ENCODE peak calls at places on chromosomes 2 and 18, in four cellular contexts. K is thyroid gland, F is natural killer cell, J is lung. A is an unnamed sample.

GRCh38 chr2:61368687-61369665 is 101.9 kb downstream of the USP34 start:
- DNase-seq in J (no peak), K (no peak), F (no peak), A (no peak)

GRCh38 chr2:24515841-24516240 is 24.8 kb downstream of the NCOA1 start:
- DNase-seq in J (no peak), F (no peak), K (no peak), A (no peak)

GRCh38 chr2:88818381-88818780 is 126.9 kb downstream of the RPIA start:
- DNase-seq in K (no peak), F (no peak), J (no peak), A (no peak)

GRCh38 chr2:37648316-37649011 is 23.0 kb downstream of the CDC42EP3 start:
- DNase-seq in F (peak), J (peak), K (peak), A (no peak)

GRCh38 chr2:174492963-174493431 is 6.2 kb upstream of the GPR155 start:
- DNase-seq in J (no peak), K (no peak), F (peak), A (no peak)

GRCh38 chr2:134413430-134413829 is 159.6 kb downstream of the MGAT5 start:
- DNase-seq in J (no peak), F (no peak), K (no peak), A (no peak)

GRCh38 chr2:402206-402605 is 114.3 kb upstream of the ALKAL2 start:
- DNase-seq in F (no peak), J (no peak), K (no peak), A (no peak)

GRCh38 chr2:25309402-25309801 is 32.3 kb downstream of the DNMT3A start:
- DNase-seq in J (no peak), F (peak), K (no peak), A (peak)

GRCh38 chr2:113098061-113098460 is 29.3 kb upstream of the IL1RN start:
- DNase-seq in K (no peak), J (no peak), F (no peak), A (no peak)

GRCh38 chr2:45412754-45413379 is 198.2 kb downstream of the SRBD1 start:
- DNase-seq in F (no peak), K (no peak), J (no peak), A (no peak)

GRCh38 chr2:44741507-44741906 is 200.0 kb upstream of the SIX3 start:
- DNase-seq in F (no peak), K (no peak), J (no peak), A (no peak)

GRCh38 chr18:23776306-23776705 is 87.1 kb downstream of the LAMA3 start:
- DNase-seq in F (no peak), K (no peak), J (no peak), A (no peak)

GRCh38 chr2:162316590-162316989 is 1.9 kb downstream of the IFIH1 start:
- DNase-seq in F (no peak), J (no peak), K (no peak), A (no peak)

GRCh38 chr2:162317058-162317742 is 1.3 kb downstream of the IFIH1 start:
- DNase-seq in F (no peak), K (no peak), J (no peak), A (no peak)

GRCh38 chr2:162317910-162318279 is 589 bp downstream of the IFIH1 start:
- DNase-seq in K (peak), J (peak), F (peak), A (no peak)

GRCh38 chr2:162312853-162313252 is 5.6 kb downstream of the IFIH1 start:
- DNase-seq in F (no peak), K (no peak), J (no peak), A (no peak)

DNA sequence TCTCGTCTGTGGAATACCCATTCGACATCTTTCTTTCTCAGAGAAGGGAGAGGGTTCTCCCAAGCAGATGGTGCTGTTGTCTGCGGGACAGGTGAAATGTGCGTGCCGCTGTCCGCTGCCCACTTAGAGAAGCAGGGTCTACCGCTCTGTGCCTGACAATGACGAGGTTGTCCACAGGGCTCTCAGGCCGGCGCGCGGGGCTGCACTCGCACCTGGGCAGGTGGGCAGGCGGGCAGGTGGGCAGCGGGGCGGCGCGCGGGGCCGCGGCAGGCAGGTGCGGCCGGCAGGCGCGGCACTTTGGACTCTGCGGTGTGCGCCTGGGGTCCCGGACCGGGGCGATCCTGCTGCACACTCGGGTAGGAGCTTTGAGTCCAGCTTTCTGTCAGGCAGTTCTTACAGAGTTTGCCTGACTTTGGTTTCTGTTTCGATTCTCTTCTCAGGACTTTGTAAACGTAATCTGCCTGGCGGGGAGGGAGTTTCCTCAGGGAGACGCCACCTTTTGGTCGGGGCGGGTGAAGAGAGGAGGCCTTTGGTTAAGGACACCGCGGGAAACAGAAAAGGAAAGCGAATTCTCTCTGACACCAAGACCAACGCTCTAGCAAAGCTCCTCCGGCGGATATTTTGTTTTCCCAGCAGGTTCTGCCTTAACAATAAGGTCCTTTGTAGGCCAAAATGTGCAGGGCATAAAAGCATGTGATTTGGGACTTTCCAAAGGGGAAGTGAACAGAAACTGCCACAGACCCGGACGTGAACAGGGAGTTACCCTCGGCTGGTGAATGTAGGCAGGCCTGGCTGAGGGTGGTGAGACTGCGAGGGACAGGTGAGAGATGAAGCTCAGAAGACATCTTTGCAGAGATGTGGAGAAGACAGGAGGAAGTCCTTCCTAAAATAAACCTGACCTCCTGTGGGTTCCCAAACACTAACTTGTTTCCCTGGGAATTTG is at the start of gene IFIH1:
- DNase-seq in J (peak), K (peak), F (peak), A (peak)
- TF ChIP-seq CTCF in J (peak), K (no peak), F (no peak), A (peak)

DNA sequence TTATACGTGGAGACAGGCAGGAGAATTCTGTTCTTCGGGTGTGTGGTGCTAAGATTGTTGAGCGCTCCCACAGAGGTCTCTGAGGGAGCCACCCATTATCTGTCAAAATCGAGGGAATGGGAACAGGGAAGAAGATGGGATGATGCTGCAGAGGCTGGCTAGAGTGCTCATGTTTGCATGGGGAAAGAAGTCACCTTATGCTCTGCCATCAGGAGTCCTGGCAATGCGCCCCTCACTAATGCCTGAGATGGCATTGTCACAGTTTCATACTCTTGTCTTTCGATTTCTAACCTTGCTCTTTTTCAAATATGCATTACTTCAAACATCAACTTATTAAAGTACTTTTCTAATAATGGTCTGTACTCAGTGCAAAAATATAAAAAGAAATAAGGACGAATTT is 463.3 kb upstream of the CELF4 start:
- DNase-seq in F (no peak), J (no peak), K (no peak), A (no peak)
- TF ChIP-seq CTCF in F (no peak), J (no peak), K (no peak), A (no peak)

GRCh38 chr2:150485114-150485870 is 2.2 kb downstream of the RND3 start:
- DNase-seq in F (no peak), K (peak), J (peak), A (peak)
- TF ChIP-seq CTCF in F (no peak), K (no peak), J (no peak), A (peak)

DNA sequence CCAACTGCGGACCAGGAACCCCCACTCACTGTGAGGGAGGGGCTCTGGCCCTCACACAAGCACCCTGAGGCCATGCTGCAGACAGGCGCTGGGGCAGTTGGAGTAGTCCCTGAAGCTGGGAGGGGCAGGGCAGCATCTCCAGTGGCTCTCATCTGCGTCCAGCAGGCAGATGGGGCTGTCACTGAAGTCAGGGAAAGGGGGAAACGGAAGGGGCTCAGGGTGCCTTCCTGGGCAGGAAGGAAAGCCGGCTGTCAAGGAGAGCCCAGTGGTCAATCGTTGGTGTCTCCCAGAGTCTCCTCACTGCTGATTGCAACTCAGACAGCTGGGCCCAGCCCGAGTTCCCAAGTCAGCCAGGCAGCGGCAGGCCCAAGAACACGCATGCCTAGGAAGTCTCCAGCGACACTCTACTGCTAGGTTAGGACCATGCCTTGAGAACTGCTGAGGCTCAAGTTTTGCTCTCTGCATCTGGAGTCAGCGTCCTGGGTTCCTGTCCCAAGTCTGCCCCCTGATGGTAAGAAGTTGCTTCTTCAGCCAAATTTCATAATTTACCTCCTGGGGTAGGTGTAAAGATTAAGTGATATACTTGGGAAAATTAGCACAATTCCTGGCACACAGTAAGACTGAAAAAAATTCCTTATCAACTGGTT is 27.4 kb upstream of the NMUR1 start:
- DNase-seq in J (peak), F (peak), K (peak), A (peak)
- TF ChIP-seq CTCF in J (peak), F (peak), K (peak), A (peak)

A was measured in progenitor cell of endocrine pancreas.